ENCODE peak calls at places on chromosomes 2 and 18, in nine cellular contexts. X is CD4-positive, alpha-beta memory T cell; B is adrenal gland; L is CD8-positive, alpha-beta T cell; P is CD8-positive, alpha-beta memory T cell; N is lower lobe of right lung; F is GM23248; S is psoas muscle; Q is A549. T is an unnamed sample.

GRCh38 chr2:216216951-216217903 is 108.1 kb downstream of the XRCC5 start:
- DNase-seq in X (no peak), B (no peak), L (no peak), P (no peak), N (no peak), F (peak; percentile 61), S (no peak), Q (no peak), T (no peak)

GRCh38 chr2:207165121-207166038 is at the start of gene KLF7:
- DNase-seq in X (peak; percentile 64), B (peak; percentile 60), L (peak; percentile 77), P (peak; percentile 51), N (peak; percentile 67), F (peak; percentile 76), S (peak; percentile 70), Q (no peak), T (peak; percentile 71)

GRCh38 chr2:28713582-28714292 is 37.9 kb upstream of the PPP1CB start:
- DNase-seq in X (no peak), B (no peak), L (no peak), P (no peak), N (no peak), F (peak; percentile 80), S (no peak), Q (no peak), T (no peak)

GRCh38 chr2:135743860-135744259 is 2.2 kb downstream of the UBXN4 start:
- DNase-seq in X (no peak), B (no peak), L (no peak), P (no peak), N (no peak), F (peak; percentile 14), S (no peak), Q (no peak), T (no peak)

GRCh38 chr2:212282596-212283330 is 255.8 kb downstream of the ERBB4 start:
- DNase-seq in X (no peak), B (no peak), L (no peak), P (no peak), N (no peak), F (peak; percentile 2), S (no peak), Q (no peak), T (no peak)

GRCh38 chr2:44560352-44560751 is 198.6 kb downstream of the CAMKMT start:
- DNase-seq in X (no peak), B (no peak), L (no peak), P (no peak), N (peak; percentile 47), F (peak; percentile 8), S (no peak), Q (no peak), T (no peak)

GRCh38 chr2:227513113-227513512 is 41.2 kb downstream of the AGFG1 start:
- DNase-seq in X (no peak), B (no peak), L (no peak), P (no peak), N (no peak), F (peak; percentile 29), S (no peak), Q (no peak), T (no peak)

GRCh38 chr2:42128731-42129486 is 40.2 kb upstream of the EML4 start:
- DNase-seq in X (no peak), B (no peak), L (no peak), P (no peak), N (no peak), F (peak; percentile 82), S (no peak), Q (no peak), T (no peak)

GRCh38 chr2:127014224-127014623 is 92.7 kb downstream of the BIN1 start:
- DNase-seq in X (no peak), B (no peak), L (no peak), P (no peak), N (no peak), F (no peak), S (no peak), Q (no peak), T (no peak)

GRCh38 chr2:43119303-43119702 is 107.1 kb downstream of the ZFP36L2 start:
- DNase-seq in X (no peak), B (no peak), L (no peak), P (no peak), N (no peak), F (no peak), S (no peak), Q (no peak), T (no peak)

GRCh38 chr2:15620340-15620739 is 28.7 kb downstream of the DDX1 start:
- DNase-seq in X (no peak), B (no peak), L (no peak), P (no peak), N (no peak), F (no peak), S (no peak), Q (no peak), T (no peak)

GRCh38 chr2:69298261-69298660 is 88.8 kb downstream of the GFPT1 start:
- DNase-seq in X (no peak), B (peak; percentile 46), L (no peak), P (no peak), N (no peak), F (peak; percentile 98), S (no peak), Q (no peak), T (peak; percentile 64)

GRCh38 chr18:32771169-32771751 is 1.6 kb downstream of the KLHL14 start:
- DNase-seq in X (no peak), B (no peak), L (no peak), P (no peak), N (no peak), F (no peak), S (no peak), Q (no peak), T (no peak)

GRCh38 chr2:19114754-19115231 is 243.6 kb downstream of the OSR1 start:
- DNase-seq in X (no peak), B (no peak), L (no peak), P (no peak), N (no peak), F (peak; percentile 49), S (no peak), Q (no peak), T (peak; percentile 51)

GRCh38 chr2:202121532-202122166 is 48.6 kb downstream of the KIAA2012 start:
- DNase-seq in X (no peak), B (no peak), L (no peak), P (no peak), N (peak; percentile 59), F (no peak), S (no peak), Q (no peak), T (peak; percentile 62)

GRCh38 chr2:136874258-136874657 is 108.9 kb downstream of the THSD7B start:
- DNase-seq in X (no peak), B (no peak), L (no peak), P (no peak), N (no peak), F (peak; percentile 47), S (no peak), Q (no peak), T (no peak)

GRCh38 chr2:46196871-46197462 is 100.2 kb upstream of the EPAS1 start:
- DNase-seq in X (no peak), B (no peak), L (no peak), P (no peak), N (no peak), F (no peak), S (no peak), Q (no peak), T (no peak)

DNA sequence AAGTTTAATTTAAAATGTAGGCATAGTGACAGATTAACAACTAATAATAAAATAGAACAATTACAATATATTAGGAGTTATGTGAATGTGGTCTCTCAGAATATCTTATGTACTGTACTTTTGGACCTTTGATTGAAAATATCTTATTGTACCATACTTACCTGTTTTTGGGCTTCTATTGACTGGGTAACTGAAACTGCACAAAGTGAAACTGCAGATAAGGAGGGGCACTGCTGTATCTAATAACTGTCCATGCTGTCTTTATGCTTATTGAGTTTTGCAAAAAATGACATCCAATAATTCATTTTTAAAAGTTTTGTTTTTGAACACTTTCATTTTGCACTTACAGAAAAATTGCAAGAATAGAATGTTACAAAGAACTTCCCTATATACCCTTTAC is 19.9 kb downstream of the BIRC6 start:
- DNase-seq in X (no peak), B (no peak), L (no peak), P (no peak), N (no peak), F (no peak), S (no peak), Q (no peak), T (no peak)
- H3K4me3 ChIP-seq in X (no peak overlapping the region), B (no peak overlapping the region), L (no peak overlapping the region), P (no peak overlapping the region), N (no peak overlapping the region), F (no peak overlapping the region), S (no peak overlapping the region), Q (no peak overlapping the region), T (no peak overlapping the region)

DNA sequence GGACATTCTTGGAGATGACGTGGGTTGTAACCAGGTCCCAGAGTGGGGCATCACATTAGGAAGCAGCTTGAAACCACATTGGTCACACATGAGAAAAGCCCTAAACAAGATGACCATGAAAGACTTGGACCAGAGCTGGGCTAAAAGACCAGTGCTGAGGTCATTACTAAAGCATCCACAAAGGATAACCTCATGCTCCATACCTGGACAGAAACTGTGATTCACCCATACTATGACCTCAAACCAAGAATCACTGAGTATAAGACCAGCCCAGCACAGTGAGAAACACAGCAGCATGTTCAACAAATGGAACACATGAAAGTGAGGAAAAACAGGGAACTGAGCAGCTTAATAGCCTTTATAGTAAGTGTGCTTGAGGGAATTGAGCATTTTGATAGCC is 635.5 kb upstream of the NETO1 start:
- DNase-seq in X (no peak), B (no peak), L (no peak), P (no peak), N (no peak), F (no peak), S (no peak), Q (no peak), T (no peak)
- H3K4me1 ChIP-seq in X (no peaks in the 10 kb centered on the region), B (no peaks in the 10 kb centered on the region), L (no peaks in the 10 kb centered on the region), P (no peaks in the 10 kb centered on the region), N (no peaks in the 10 kb centered on the region), F (no peaks in the 10 kb centered on the region), S (no peaks in the 10 kb centered on the region), Q (no peaks in the 10 kb centered on the region), T (no peaks in the 10 kb centered on the region)

DNA sequence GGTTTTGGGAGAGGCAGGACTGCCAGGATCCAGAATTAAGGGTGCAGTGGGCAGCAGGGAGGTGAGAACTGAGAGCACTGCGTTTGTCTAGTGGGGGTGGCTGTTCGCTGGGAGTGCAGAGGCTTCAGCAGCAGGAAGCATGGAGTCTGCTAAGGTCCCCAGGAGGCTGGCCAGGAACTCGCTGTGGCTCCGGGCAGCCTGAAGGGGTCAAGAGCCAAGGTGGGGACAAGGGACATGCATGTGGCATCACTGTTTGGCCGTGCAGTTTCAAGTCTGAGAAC is 43.2 kb upstream of the SEMA4C start:
- DNase-seq in X (no peak), B (no peak), L (no peak), P (no peak), N (no peak), F (no peak), S (no peak), Q (no peak), T (no peak)
- H3K27ac ChIP-seq in X (peak overlapping the region; percentile 54), B (no peak overlapping the region), L (peak overlapping the region; percentile 29), P (peak overlapping the region; percentile 57), N (no peak overlapping the region), F (no peak overlapping the region), S (no peak overlapping the region), Q (no peak overlapping the region), T (no peak overlapping the region)

DNA sequence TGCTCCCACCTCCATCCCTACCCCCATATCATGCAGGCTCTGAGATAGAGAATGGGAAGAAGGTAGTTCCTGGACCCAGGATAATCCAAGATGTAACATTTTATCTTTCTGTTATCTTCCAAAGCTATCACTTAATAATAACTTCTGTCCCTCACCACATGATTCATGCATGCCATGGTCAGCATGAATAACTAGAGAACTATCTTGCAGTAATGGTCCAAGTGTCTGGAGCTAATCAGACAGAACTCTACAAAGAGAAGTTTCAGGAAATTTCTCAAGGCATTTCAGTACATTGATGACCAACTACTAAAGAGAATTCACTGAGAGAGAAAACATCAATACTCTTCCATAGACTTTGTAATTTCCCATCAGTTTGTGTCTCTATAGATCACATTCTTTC is 1469.7 kb upstream of the PIK3C3 start:
- DNase-seq in X (no peak), B (no peak), L (no peak), P (no peak), N (no peak), F (peak; percentile 68), S (no peak), Q (no peak), T (no peak)
- H3K4me3 ChIP-seq in X (no peak overlapping the region), B (no peak overlapping the region), L (no peak overlapping the region), P (no peak overlapping the region), N (no peak overlapping the region), F (no peak overlapping the region), S (no peak overlapping the region), Q (no peak overlapping the region), T (no peak overlapping the region)

T was measured in aorta.